ENCODE peak calls at places on chromosomes 12 and 14, in seven cellular contexts. T, X, W, B, P, Q and M are unnamed samples.

GRCh38 chr12:31204995-31205582 is 120.9 kb downstream of the SINHCAF start:
- DNase-seq in T (no peak), B (no peak), P (no peak), W (no peak), Q (peak), X (peak), M (no peak)

GRCh38 chr12:124625867-124626675 is 58.7 kb upstream of the NCOR2 start:
- DNase-seq in T (no peak), X (peak), Q (peak), W (no peak), P (no peak), B (peak), M (no peak)

GRCh38 chr12:127802271-127802670 is 464.7 kb upstream of the TMEM132C start:
- DNase-seq in W (no peak), T (no peak), P (no peak), B (no peak), Q (no peak), X (no peak), M (no peak)

GRCh38 chr12:46450279-46450748 is 77.7 kb upstream of the SLC38A2 start:
- DNase-seq in P (no peak), X (no peak), B (no peak), T (no peak), W (no peak), Q (no peak), M (no peak)

GRCh38 chr12:19430988-19431387 is 8.3 kb upstream of the AEBP2 start:
- DNase-seq in Q (no peak), T (no peak), X (no peak), P (no peak), B (peak), W (no peak), M (no peak)

GRCh38 chr12:111407371-111408115 is 1.8 kb downstream of the SH2B3 start:
- DNase-seq in B (no peak), Q (no peak), T (no peak), W (no peak), P (no peak), X (no peak), M (no peak)

GRCh38 chr14:69268763-69269162 is 8.8 kb downstream of the GALNT16 start:
- DNase-seq in Q (peak), B (no peak), P (no peak), T (no peak), W (no peak), X (peak), M (no peak)

GRCh38 chr12:132593938-132594358 is 16.4 kb downstream of the LRCOL1 start:
- DNase-seq in Q (peak), X (peak), W (peak), P (no peak), T (peak), B (peak), M (peak)

GRCh38 chr14:51070732-51071131 is 24.2 kb downstream of the TRIM9 start:
- DNase-seq in B (peak), W (no peak), T (no peak), X (peak), P (no peak), Q (no peak), M (no peak)

GRCh38 chr14:102592969-102593840 is 756 bp downstream of the RCOR1 start:
- DNase-seq in W (peak), P (no peak), Q (peak), T (peak), X (peak), B (peak), M (no peak)

GRCh38 chr14:102591944-102592772 is at the start of gene RCOR1:
- DNase-seq in B (peak), Q (peak), W (peak), T (peak), X (peak), P (peak), M (peak)

GRCh38 chr14:102593841-102594170 is 1.4 kb downstream of the RCOR1 start:
- DNase-seq in T (no peak), Q (no peak), P (no peak), B (no peak), X (no peak), W (no peak), M (no peak)

GRCh38 chr14:102591372-102591943 is 991 bp upstream of the RCOR1 start:
- DNase-seq in X (peak), W (no peak), Q (peak), T (no peak), B (no peak), P (no peak), M (no peak)

GRCh38 chr14:102594514-102595175 is 2.2 kb downstream of the RCOR1 start:
- DNase-seq in W (no peak), P (no peak), X (peak), B (peak), Q (peak), T (peak), M (no peak)
- H3K23ac ChIP-seq in W (no peak), P (no peak), X (peak), B (no peak), Q (no peak), T (no peak), M (no peak)

GRCh38 chr14:92988786-92989755 is 66.1 kb downstream of the CHGA start:
- DNase-seq in W (no peak), P (no peak), B (no peak), X (no peak), T (no peak), Q (no peak), M (no peak)

GRCh38 chr14:92985521-92985920 is 62.6 kb downstream of the CHGA start:
- DNase-seq in B (no peak), P (no peak), T (no peak), X (no peak), W (no peak), Q (no peak), M (no peak)

GRCh38 chr14:92986254-92987147 is 63.6 kb downstream of the CHGA start:
- DNase-seq in X (peak), B (no peak), Q (peak), W (no peak), P (no peak), T (no peak), M (no peak)

GRCh38 chr14:92987148-92987570 is 64.2 kb downstream of the CHGA start:
- DNase-seq in P (no peak), B (no peak), Q (no peak), W (no peak), X (no peak), T (no peak), M (no peak)

GRCh38 chr14:92987713-92988510 is 65.0 kb downstream of the CHGA start:
- DNase-seq in X (no peak), W (no peak), P (no peak), B (no peak), Q (no peak), T (no peak), M (no peak)
- H3K23ac ChIP-seq in X (no peak), W (no peak), P (no peak), B (no peak), Q (no peak), T (no peak), M (no peak)

DNA sequence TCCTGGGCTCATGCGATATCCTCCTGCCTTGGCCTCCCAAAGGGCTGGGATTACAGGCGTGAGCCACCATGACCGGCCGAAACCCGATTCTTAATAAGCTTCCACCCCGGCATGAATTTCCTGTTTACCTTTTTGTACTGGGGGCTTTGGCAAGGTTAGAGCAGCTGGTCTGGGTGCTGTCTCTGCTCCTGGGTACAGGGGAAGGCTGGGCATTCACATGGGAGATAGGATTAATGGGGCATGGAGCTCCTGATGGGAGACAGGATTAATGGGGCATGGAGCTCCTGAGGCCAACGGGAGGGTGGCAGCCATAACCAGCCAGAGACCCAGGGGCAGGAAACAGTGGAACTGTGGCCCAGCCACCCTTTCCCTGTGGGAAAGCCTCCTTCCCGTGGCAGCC is 69.5 kb upstream of the DICER1 start:
- DNase-seq in B (no peak), X (no peak), W (no peak), Q (no peak), P (no peak), T (no peak), M (no peak)
- H3K23ac ChIP-seq in B (no peak), X (no peak), W (no peak), Q (no peak), P (no peak), T (no peak), M (no peak)

DNA sequence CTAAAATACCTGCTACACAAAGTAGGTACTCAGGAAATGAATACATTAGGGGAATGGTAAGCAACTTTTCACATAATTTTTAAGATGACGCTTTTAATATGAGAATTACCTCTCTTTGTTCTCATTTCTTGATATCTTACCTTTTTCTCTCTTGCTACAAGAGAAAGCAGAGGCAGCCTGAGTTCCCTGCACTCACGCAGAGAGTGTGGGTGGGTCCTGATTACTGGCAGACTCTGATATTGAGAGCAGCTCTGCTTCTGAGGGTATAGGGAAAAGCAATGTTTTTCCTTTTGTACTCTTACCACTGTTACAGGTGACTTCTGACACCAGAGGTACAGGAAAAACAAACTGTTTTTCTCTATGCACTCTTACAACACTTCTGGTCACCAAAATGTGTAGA is 420.2 kb upstream of the TMTC1 start:
- DNase-seq in W (no peak), X (no peak), P (no peak), T (no peak), B (no peak), Q (no peak), M (no peak)
- H3K23ac ChIP-seq in W (no peak), X (no peak), P (no peak), T (no peak), B (no peak), Q (no peak), M (no peak)

GRCh38 chr12:90871697-90872096 is 83.3 kb downstream of the CCER1 start:
- DNase-seq in P (no peak), X (no peak), B (no peak), W (no peak), T (no peak), Q (no peak), M (no peak)
- H3K23ac ChIP-seq in P (no peak), X (no peak), B (no peak), W (no peak), T (no peak), Q (no peak), M (no peak)

GRCh38 chr12:23002381-23002780 is 377.4 kb downstream of the ETNK1 start:
- DNase-seq in W (peak), B (no peak), Q (no peak), T (no peak), P (no peak), X (no peak), M (no peak)

GRCh38 chr12:23005387-23005786 is 380.4 kb downstream of the ETNK1 start:
- DNase-seq in W (no peak), P (no peak), X (no peak), T (no peak), Q (no peak), B (no peak), M (no peak)

GRCh38 chr12:23008613-23009012 is 383.6 kb downstream of the ETNK1 start:
- DNase-seq in T (no peak), W (no peak), Q (no peak), X (no peak), B (no peak), P (no peak), M (no peak)

GRCh38 chr12:23004473-23005020 is 379.6 kb downstream of the ETNK1 start:
- DNase-seq in Q (no peak), X (no peak), B (no peak), W (no peak), P (no peak), T (no peak), M (no peak)

DNA sequence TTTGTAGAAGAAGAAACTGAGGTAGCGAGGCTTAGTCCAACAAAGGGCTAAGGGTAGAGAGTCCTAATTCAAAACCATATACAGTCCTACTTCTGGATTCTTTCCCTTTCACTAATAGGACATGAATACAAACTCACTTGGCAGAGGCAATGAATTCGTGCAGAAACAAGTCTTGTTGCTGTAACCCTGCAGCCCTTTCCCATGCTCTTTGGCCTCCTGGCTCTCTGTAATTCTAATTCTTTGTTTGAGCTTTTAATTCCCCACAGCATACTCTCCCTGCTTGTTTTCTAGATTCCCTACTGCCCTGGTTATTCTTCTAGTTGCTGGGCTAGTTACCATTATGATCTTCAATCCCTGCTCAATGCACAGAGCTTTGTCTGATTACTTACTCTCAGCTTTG is 381.4 kb downstream of the ETNK1 start:
- DNase-seq in Q (no peak), B (no peak), W (no peak), X (no peak), T (no peak), P (no peak), M (no peak)
- H3K23ac ChIP-seq in Q (no peak), B (no peak), W (no peak), X (no peak), T (no peak), P (no peak), M (no peak)

DNA sequence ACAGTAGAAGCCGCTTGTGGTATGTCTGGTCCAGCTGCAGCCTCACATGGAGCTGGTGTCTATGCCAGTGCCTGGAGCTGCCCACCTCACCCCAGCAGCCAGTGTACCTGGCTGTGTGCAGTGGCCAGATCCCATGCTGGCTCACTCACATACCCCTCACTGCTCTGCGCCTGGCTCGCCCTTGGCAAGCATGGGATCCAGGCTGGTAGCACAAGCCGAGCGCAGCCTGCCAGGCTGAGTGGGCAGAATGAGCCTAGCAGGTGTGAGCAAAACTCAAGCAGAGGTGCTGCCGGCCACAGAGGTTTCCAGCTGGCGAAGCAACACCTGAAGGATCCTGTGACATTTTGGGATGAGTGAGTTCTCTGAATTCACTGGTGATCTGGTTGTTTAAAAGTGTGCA is 5.0 kb upstream of the BTBD7 start:
- DNase-seq in X (no peak), P (no peak), Q (no peak), T (no peak), B (no peak), W (no peak), M (no peak)
- H3K23ac ChIP-seq in X (no peak), P (no peak), Q (peak), T (no peak), B (no peak), W (no peak), M (no peak)

GRCh38 chr14:20489093-20489994 is 16.0 kb upstream of the RNASE10 start:
- DNase-seq in X (peak), T (no peak), B (peak), Q (no peak), W (no peak), P (no peak), M (no peak)
- H3K23ac ChIP-seq in X (no peak), T (no peak), B (no peak), Q (no peak), W (no peak), P (no peak), M (no peak)

DNA sequence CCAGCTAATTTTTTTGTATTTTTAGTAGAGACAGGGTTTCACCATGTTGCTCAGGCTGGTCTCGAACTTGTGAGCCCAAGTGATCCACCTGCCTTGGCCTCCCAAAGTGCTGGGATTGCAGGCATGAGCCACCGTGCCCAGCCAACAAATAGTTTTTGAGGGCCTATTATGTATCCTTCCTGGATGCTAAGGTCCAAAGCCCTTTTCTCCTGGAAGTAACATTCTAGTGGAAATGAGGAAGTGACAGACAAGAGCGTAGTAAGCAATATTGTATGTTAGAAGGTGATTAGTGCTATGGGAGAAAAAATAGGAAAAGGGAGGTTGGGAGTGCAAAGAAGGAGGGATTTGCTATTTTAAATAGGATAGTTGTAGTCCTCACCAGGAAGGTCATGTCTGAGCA is 9.0 kb upstream of the CGRRF1 start:
- DNase-seq in P (no peak), B (no peak), W (no peak), Q (no peak), X (no peak), T (no peak), M (no peak)
- H3K23ac ChIP-seq in P (no peak), B (no peak), W (no peak), Q (no peak), X (no peak), T (no peak), M (no peak)

GRCh38 chr14:87996276-87996592 is 3.3 kb upstream of the GALC start:
- DNase-seq in W (no peak), Q (no peak), X (peak), T (peak), B (no peak), P (no peak), M (no peak)
- H3K23ac ChIP-seq in W (no peak), Q (no peak), X (no peak), T (no peak), B (no peak), P (no peak), M (no peak)